ENCODE peak calls at places on chromosomes 13 and 19, in four cellular contexts. S, R, K and O are unnamed samples.

GRCh38 chr19:3852614-3853254 is 16.1 kb downstream of the ZFR2 start:
- DNase-seq in K (no peak), S (no peak), R (peak), O (no peak)

GRCh38 chr19:45023048-45023447 is 15.8 kb upstream of the CLASRP start:
- DNase-seq in K (no peak), R (no peak), S (no peak), O (no peak)

GRCh38 chr19:5632241-5632612 is 9.3 kb downstream of the SAFB start:
- DNase-seq in K (no peak), S (no peak), R (no peak), O (no peak)

GRCh38 chr13:97986841-97987240 is 33.4 kb downstream of the IPO5 start:
- DNase-seq in S (no peak), R (no peak), K (no peak), O (no peak)

GRCh38 chr13:113997845-113998751 is 24.2 kb upstream of the C13orf46 start:
- DNase-seq in S (peak), R (peak), K (peak), O (peak)

GRCh38 chr19:29084266-29084665 is 128.7 kb downstream of the UQCRFS1 start:
- DNase-seq in R (peak), S (no peak), K (no peak), O (no peak)

GRCh38 chr19:45882652-45883585 is 3.0 kb downstream of the IRF2BP1 start:
- DNase-seq in K (peak), S (peak), R (peak), O (peak)

GRCh38 chr13:98537306-98537705 is 39.6 kb downstream of the STK24 start:
- DNase-seq in S (no peak), K (no peak), R (no peak), O (no peak)

GRCh38 chr19:1171755-1172352 is 2.2 kb downstream of the SBNO2 start:
- DNase-seq in R (no peak), S (peak), K (no peak), O (no peak)

GRCh38 chr13:80141114-80141849 is 199.6 kb downstream of the SPRY2 start:
- DNase-seq in K (peak), R (no peak), S (peak), O (peak)

GRCh38 chr19:20186163-20186562 is 19.1 kb downstream of the ZNF486 start:
- DNase-seq in R (no peak), S (no peak), K (no peak), O (no peak)

GRCh38 chr19:51566489-51567100 is 4.5 kb upstream of the ZNF175 start:
- DNase-seq in R (peak), S (no peak), K (no peak), O (no peak)

GRCh38 chr13:74644239-74644638 is 510.0 kb upstream of the KLF12 start:
- DNase-seq in K (no peak), S (no peak), R (peak), O (no peak)

GRCh38 chr19:39446365-39447084 is 1.1 kb downstream of the SUPT5H start:
- DNase-seq in S (no peak), R (no peak), K (no peak), O (no peak)

GRCh38 chr13:113972451-113973217 is 1.2 kb downstream of the C13orf46 start:
- DNase-seq in R (no peak), K (peak), S (no peak), O (peak)

GRCh38 chr13:75554981-75555380 is 5.4 kb downstream of the UCHL3 start:
- DNase-seq in S (no peak), K (no peak), R (peak), O (no peak)

GRCh38 chr13:113207890-113208423 is 512 bp downstream of the PCID2 start:
- DNase-seq in K (peak), S (no peak), R (peak), O (peak)

GRCh38 chr13:112231451-112232083 is 144.6 kb upstream of the SPACA7 start:
- DNase-seq in R (no peak), S (no peak), K (no peak), O (no peak)

GRCh38 chr19:46718157-46718933 is 1.4 kb upstream of the PRKD2 start:
- DNase-seq in K (no peak), R (no peak), S (no peak), O (peak)

GRCh38 chr19:51111606-51112005 is 3.4 kb upstream of the CTU1 start:
- DNase-seq in K (no peak), S (no peak), R (peak), O (no peak)

GRCh38 chr13:100138859-100139491 is 50.1 kb downstream of the PCCA start:
- DNase-seq in K (no peak), S (no peak), R (peak), O (no peak)

GRCh38 chr13:106415971-106416370 is 119.5 kb downstream of the EFNB2 start:
- DNase-seq in S (no peak), R (no peak), K (no peak), O (no peak)

GRCh38 chr13:108959254-108959653 is 329.8 kb downstream of the MYO16 start:
- DNase-seq in K (no peak), R (no peak), S (no peak), O (no peak)

GRCh38 chr13:90947976-90948375 is 399.5 kb upstream of the MIR17HG start:
- DNase-seq in K (no peak), R (peak), S (no peak), O (no peak)

GRCh38 chr13:93700115-93700514 is 473.5 kb downstream of the GPC6 start:
- DNase-seq in S (no peak), K (no peak), R (no peak), O (no peak)

GRCh38 chr19:15398501-15399233 is 19.1 kb upstream of the AKAP8 start:
- DNase-seq in R (no peak), K (peak), S (no peak), O (no peak)

GRCh38 chr13:26401578-26402021 is 147.7 kb downstream of the CDK8 start:
- DNase-seq in S (no peak), R (no peak), K (no peak), O (no peak)

GRCh38 chr19:17553256-17553655 is 2.2 kb upstream of the COLGALT1 start:
- DNase-seq in S (no peak), R (peak), K (peak), O (peak)

GRCh38 chr19:1445932-1446712 is 3.8 kb upstream of the APC2 start:
- DNase-seq in S (peak), K (no peak), R (peak), O (no peak)

GRCh38 chr19:2089001-2089711 is 7.0 kb downstream of the MOB3A start:
- DNase-seq in K (no peak), S (no peak), R (peak), O (no peak)

GRCh38 chr19:49808762-49809154 is 4.3 kb downstream of the FUZ start:
- DNase-seq in R (peak), K (peak), S (no peak), O (peak)

GRCh38 chr19:15758379-15758778 is 20.6 kb downstream of the OR10H3 start:
- DNase-seq in S (no peak), K (no peak), R (no peak), O (no peak)

GRCh38 chr13:98731038-98731437 is 21.4 kb downstream of the SLC15A1 start:
- DNase-seq in S (no peak), R (no peak), K (no peak), O (no peak)

GRCh38 chr13:87459419-87459818 is 211.8 kb upstream of the SLITRK5 start:
- DNase-seq in R (no peak), K (no peak), S (no peak), O (no peak)

GRCh38 chr13:43305416-43305815 is 282.0 kb downstream of the DNAJC15 start:
- DNase-seq in R (peak), S (peak), K (no peak), O (no peak)

GRCh38 chr13:79307866-79308298 is 98.2 kb downstream of the RBM26 start:
- DNase-seq in S (peak), K (no peak), R (peak), O (no peak)

GRCh38 chr13:51063909-51064308 is 47.2 kb downstream of the C13orf42 start:
- DNase-seq in K (no peak), R (no peak), S (no peak), O (no peak)

GRCh38 chr13:28497143-28497876 is 2.4 kb upstream of the FLT1 start:
- DNase-seq in R (no peak), K (no peak), S (no peak), O (no peak)

GRCh38 chr13:67095621-67096020 is 134.5 kb downstream of the PCDH9 start:
- DNase-seq in S (no peak), K (no peak), R (no peak), O (no peak)

GRCh38 chr19:10091892-10092641 is 6.0 kb downstream of the SHFL start:
- DNase-seq in S (no peak), R (no peak), K (no peak), O (no peak)